ENCODE peak calls at places on chromosomes 4 and X, in seven cellular contexts. H is K562, C is GM12891, M is GM12878, O is SK-N-SH, J is HepG2, G is H1. E is an unnamed sample.

GRCh38 chr4:100591156-100591876 is 73.5 kb upstream of the EMCN start:
- DNase-seq in H (no peak), C (no peak), M (no peak), O (no peak), J (no peak), G (no peak), E (no peak)

GRCh38 chr4:98669577-98669976 is 11.2 kb upstream of the TSPAN5 start:
- DNase-seq in H (no peak), C (no peak), M (no peak), O (no peak), J (no peak), G (no peak), E (no peak)

GRCh38 chr4:54274264-54274663 is 45.2 kb downstream of the PDGFRA start:
- DNase-seq in H (no peak), C (no peak), M (no peak), O (no peak), J (no peak), G (no peak), E (no peak)

GRCh38 chrX:42615161-42615563 is 162.8 kb downstream of the PPP1R2C start:
- DNase-seq in H (peak), C (no peak), M (no peak), O (no peak), J (no peak), G (peak), E (no peak)

GRCh38 chr4:7451434-7451789 is 16.7 kb upstream of the PSAPL1 start:
- DNase-seq in H (no peak), C (no peak), M (no peak), O (no peak), J (no peak), G (no peak), E (no peak)

GRCh38 chr4:6992728-6993655 is 50.2 kb upstream of the TADA2B start:
- DNase-seq in H (no peak), C (no peak), M (no peak), O (peak), J (no peak), G (no peak), E (no peak)

GRCh38 chrX:74420194-74421035 is 878 bp upstream of the SLC16A2 start:
- DNase-seq in H (no peak), C (no peak), M (no peak), O (peak), J (no peak), G (peak), E (no peak)

GRCh38 chrX:147174596-147174995 is 360.1 kb upstream of the CXorf51A start:
- DNase-seq in H (no peak), C (no peak), M (no peak), O (no peak), J (no peak), G (no peak), E (no peak)

GRCh38 chrX:32778965-32779364 is 432.4 kb downstream of the DMD start:
- DNase-seq in H (no peak), C (no peak), M (no peak), O (no peak), J (no peak), G (no peak), E (no peak)

GRCh38 chrX:131881194-131881593 is 141.9 kb upstream of the STK26 start:
- DNase-seq in H (peak), C (no peak), M (no peak), O (no peak), J (no peak), G (no peak), E (no peak)

GRCh38 chr4:170193496-170193895 is 103.7 kb upstream of the AADAT start:
- DNase-seq in H (no peak), C (no peak), M (no peak), O (no peak), J (no peak), G (no peak), E (no peak)

DNA sequence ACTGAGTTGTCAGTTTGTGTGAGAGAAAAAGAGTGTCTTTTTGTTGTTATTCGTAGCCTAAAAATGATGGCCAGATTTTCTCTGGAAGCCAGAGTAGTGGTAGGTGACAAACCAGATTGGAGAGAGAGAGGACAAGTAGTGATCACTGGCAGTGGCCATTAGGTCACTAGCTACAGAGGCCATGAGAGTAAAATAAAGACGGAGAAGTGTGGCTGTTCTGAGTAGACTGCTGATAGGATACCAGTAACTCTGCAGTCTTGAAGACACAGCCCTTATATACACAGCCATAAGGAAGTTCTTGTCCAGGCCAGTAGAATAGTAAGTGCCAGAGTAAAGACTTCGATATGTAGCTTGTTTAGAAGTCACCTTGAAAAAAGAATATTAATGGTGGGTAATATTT is 7.7 kb downstream of the SLC30A9 start:
- DNase-seq in H (no peak), C (no peak), M (no peak), O (no peak), J (no peak), G (no peak), E (no peak)
- TF ChIP-seq TAF1 in H (no peak), C (no peak), M (no peak), O (no peak), J (no peak), G (no peak), E (no peak)

GRCh38 chr4:91087743-91088142 is 960.5 kb downstream of the CCSER1 start:
- DNase-seq in H (no peak), C (no peak), M (no peak), O (no peak), J (no peak), G (no peak), E (no peak)

GRCh38 chr4:91089194-91089593 is 962.0 kb downstream of the CCSER1 start:
- DNase-seq in H (no peak), C (no peak), M (no peak), O (no peak), J (no peak), G (no peak), E (no peak)

GRCh38 chr4:91092398-91092955 is 965.3 kb downstream of the CCSER1 start:
- DNase-seq in H (no peak), C (no peak), M (no peak), O (no peak), J (no peak), G (no peak), E (no peak)
- TF ChIP-seq POLR2AphosphoS5 in H (no peak), C (no peak), M (no peak), O (no peak), J (no peak), G (no peak), E (no peak)

DNA sequence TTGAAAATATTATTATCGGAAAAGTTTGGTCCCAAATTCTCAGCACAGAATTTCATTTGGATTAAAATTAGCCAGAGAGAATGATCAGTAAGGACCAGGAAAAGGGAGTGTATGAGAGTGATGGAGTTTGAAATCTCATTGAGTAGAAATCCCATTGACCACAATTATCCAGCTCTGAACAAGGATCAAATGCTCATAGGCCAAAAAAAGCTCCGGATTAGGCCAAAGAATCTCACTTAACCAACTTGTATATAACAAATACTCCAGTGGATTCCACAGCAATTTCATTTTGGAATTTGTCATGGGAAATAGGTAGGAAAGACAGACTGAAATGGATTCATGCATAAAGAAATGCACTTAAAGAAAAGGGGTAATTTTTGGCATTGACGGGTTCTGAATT is 83.9 kb upstream of the SORBS2 start:
- DNase-seq in H (no peak), C (no peak), M (no peak), O (no peak), J (no peak), G (no peak), E (no peak)
- TF ChIP-seq TAF1 in H (no peak), C (no peak), M (no peak), O (no peak), J (no peak), G (no peak), E (no peak)

GRCh38 chr4:26839534-26839951 is 21.1 kb upstream of the STIM2 start:
- DNase-seq in H (peak), C (no peak), M (no peak), O (peak), J (no peak), G (no peak), E (no peak)
- TF ChIP-seq POLR2AphosphoS5 in H (no peak), C (no peak), M (no peak), O (no peak), J (no peak), G (no peak), E (no peak)

GRCh38 chrX:34381241-34381640 is 249.1 kb upstream of the FAM47A start:
- DNase-seq in H (no peak), C (no peak), M (no peak), O (no peak), J (no peak), G (no peak), E (no peak)

GRCh38 chrX:34379891-34380290 is 247.8 kb upstream of the FAM47A start:
- DNase-seq in H (no peak), C (no peak), M (no peak), O (no peak), J (no peak), G (no peak), E (no peak)

GRCh38 chrX:34382416-34382815 is 250.3 kb upstream of the FAM47A start:
- DNase-seq in H (no peak), C (no peak), M (no peak), O (no peak), J (no peak), G (no peak), E (no peak)

GRCh38 chrX:34371740-34372139 is 239.6 kb upstream of the FAM47A start:
- DNase-seq in H (no peak), C (no peak), M (no peak), O (no peak), J (no peak), G (no peak), E (no peak)

DNA sequence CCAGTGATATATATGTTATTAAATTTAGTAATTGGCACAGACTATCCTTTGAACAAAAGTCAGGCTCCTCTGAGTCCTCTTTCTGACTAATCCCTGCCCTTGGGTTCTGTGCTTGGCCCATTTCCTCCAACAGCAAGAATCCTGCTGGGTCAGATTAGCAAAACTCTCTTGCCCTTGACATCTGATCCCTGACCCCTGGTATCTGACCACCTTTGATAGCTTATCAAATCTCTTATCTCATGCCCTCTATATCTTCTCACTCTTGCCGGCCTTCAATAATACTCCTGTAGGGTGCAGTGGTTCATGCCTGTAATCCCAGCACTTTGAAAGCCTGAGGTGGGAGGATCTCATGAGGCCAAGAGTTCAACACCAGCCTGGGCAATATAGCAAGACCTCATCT is 245.5 kb upstream of the FAM47A start:
- DNase-seq in H (no peak), C (no peak), M (no peak), O (no peak), J (no peak), G (no peak), E (no peak)
- TF ChIP-seq TAF1 in H (no peak), C (no peak), M (no peak), O (no peak), J (no peak), G (no peak), E (no peak)

GRCh38 chrX:136154998-136155397 is 7.7 kb downstream of the FHL1 start:
- DNase-seq in H (no peak), C (no peak), M (no peak), O (no peak), J (no peak), G (no peak), E (no peak)
- TF ChIP-seq POLR2AphosphoS5 in H (no peak), C (no peak), M (no peak), O (no peak), J (no peak), G (no peak), E (no peak)

GRCh38 chr4:120973207-120973606 is 50.7 kb upstream of the PRDM5 start:
- DNase-seq in H (no peak), C (no peak), M (no peak), O (no peak), J (no peak), G (no peak), E (no peak)

DNA sequence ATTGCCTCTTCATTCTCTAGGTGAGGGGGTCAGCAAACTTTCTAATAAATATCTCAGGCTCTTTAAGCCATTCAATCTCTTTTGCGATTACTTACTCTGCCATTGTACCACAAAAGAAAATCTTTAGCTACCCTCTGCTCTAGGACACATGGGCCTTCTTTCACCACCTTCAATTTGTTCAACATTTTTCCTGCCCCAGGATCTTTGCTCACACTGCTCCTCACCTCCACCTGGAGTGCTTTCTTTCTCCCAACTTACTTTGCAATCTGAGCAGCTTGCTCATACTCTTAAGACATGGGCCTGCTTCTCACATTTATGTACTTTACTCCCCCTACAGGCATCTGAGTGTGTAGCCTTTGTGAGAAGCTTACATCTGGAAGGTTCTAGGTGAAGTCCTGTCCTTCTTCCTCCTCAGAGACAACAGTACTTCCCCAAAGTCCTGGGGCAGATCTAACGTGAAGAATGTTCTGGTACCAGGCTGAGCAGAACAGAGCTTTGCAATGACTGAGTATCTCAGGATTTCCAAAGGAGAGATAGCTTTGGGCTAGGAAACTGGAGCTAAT is 55.0 kb upstream of the PRDM5 start:
- DNase-seq in H (no peak), C (peak), M (no peak), O (peak), J (peak), G (no peak), E (no peak)
- TF ChIP-seq TAF1 in H (no peak), C (no peak), M (no peak), O (no peak), J (no peak), G (no peak), E (no peak)

GRCh38 chr4:74768857-74769525 is 25.3 kb downstream of the BTC start:
- DNase-seq in H (no peak), C (no peak), M (no peak), O (no peak), J (peak), G (no peak), E (no peak)
- TF ChIP-seq POLR2AphosphoS5 in H (no peak), C (no peak), M (no peak), O (no peak), J (no peak), G (no peak), E (no peak)

DNA sequence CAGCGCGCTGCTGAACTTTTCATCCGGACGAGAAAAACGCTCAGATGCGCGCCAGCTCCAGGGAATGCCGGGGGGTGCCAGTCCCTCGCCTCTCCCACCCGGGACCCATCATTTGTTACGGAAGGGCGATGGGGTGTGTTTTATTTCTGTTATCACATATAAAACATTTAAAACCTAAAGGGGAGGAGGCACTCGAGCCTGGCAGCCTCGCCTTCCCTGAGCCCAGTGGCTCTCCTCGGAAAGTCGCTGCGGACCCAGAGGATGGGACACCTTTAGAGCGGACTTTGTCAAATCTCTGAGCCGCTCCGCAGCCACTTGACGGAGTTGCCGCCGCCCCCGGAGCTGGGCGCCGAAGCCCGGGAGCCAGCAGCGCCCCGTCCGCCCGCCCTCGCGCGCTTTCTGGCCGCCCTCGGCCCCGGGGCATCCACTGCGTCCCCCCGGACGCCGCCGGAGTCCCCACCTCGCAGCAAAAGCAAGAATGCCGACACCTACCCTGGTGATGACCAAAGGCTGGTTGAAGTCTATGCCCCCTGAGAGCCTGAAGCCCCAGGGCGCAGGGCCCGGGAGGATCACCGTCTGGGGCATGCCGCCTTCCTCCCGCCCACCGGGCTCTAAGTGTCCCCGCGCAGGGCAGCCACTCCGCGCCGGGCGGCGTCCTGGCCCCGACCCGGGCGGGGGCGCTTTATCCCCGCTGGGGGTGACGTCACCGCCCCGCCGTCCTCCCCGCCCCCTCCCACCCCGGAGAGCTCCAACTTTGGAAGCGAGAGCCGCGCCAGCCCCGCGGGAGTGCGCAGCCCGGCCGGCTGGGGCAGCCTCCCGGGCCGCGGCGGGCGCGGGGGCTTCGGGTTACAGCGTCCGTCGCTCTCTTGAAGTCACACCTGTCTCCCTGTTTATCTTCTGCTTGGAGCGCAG is at the start of gene PDLIM3:
- DNase-seq in H (peak), C (peak), M (no peak), O (peak), J (peak), G (peak), E (peak)
- TF ChIP-seq TAF1 in H (no peak), C (no peak), M (no peak), O (no peak), J (peak), G (no peak), E (no peak)